ENCODE peak calls at places on chromosomes 7 and 10, in six cellular contexts. One of them, this sample, is unnamed.

GRCh38 chr10:81248846-81249245 is 626.1 kb upstream of the NRG3 start:
- DNase-seq in T-helper 1 cell: no peak
- DNase-seq in activated naive CD8-positive, alpha-beta T cell treated with anti-CD3 and anti-CD28 coated beads, Interleukin-2, amount 50 U/mL, for 24 hours: no peak
- DNase-seq in NCI-H1105: no peak
- DNase-seq in iPS-NIHi11: no peak
- DNase-seq in lung microvascular endothelial cell: no peak
- DNase-seq in this sample: no peak

GRCh38 chr10:5481121-5481520 is 18.2 kb downstream of the CALML5 start:
- DNase-seq in T-helper 1 cell: no peak
- DNase-seq in activated naive CD8-positive, alpha-beta T cell treated with anti-CD3 and anti-CD28 coated beads, Interleukin-2, amount 50 U/mL, for 24 hours: no peak
- DNase-seq in NCI-H1105: no peak
- DNase-seq in iPS-NIHi11: no peak
- DNase-seq in lung microvascular endothelial cell: no peak
- DNase-seq in this sample: no peak

GRCh38 chr7:131518626-131519025 is 37.8 kb downstream of the PODXL start:
- DNase-seq in T-helper 1 cell: no peak
- DNase-seq in activated naive CD8-positive, alpha-beta T cell treated with anti-CD3 and anti-CD28 coated beads, Interleukin-2, amount 50 U/mL, for 24 hours: no peak
- DNase-seq in NCI-H1105: no peak
- DNase-seq in iPS-NIHi11: no peak
- DNase-seq in lung microvascular endothelial cell: no peak
- DNase-seq in this sample: no peak

GRCh38 chr10:109883859-109884771 is 39.2 kb downstream of the XPNPEP1 start:
- DNase-seq in T-helper 1 cell: peak
- DNase-seq in activated naive CD8-positive, alpha-beta T cell treated with anti-CD3 and anti-CD28 coated beads, Interleukin-2, amount 50 U/mL, for 24 hours: peak
- DNase-seq in NCI-H1105: peak
- DNase-seq in iPS-NIHi11: peak
- DNase-seq in lung microvascular endothelial cell: peak
- DNase-seq in this sample: peak

GRCh38 chr7:88147949-88148348 is 71.9 kb downstream of the SRI start:
- DNase-seq in T-helper 1 cell: no peak
- DNase-seq in activated naive CD8-positive, alpha-beta T cell treated with anti-CD3 and anti-CD28 coated beads, Interleukin-2, amount 50 U/mL, for 24 hours: no peak
- DNase-seq in NCI-H1105: no peak
- DNase-seq in iPS-NIHi11: no peak
- DNase-seq in lung microvascular endothelial cell: no peak
- DNase-seq in this sample: no peak

GRCh38 chr10:128115356-128115755 is 10.9 kb downstream of the MKI67 start:
- DNase-seq in T-helper 1 cell: no peak
- DNase-seq in activated naive CD8-positive, alpha-beta T cell treated with anti-CD3 and anti-CD28 coated beads, Interleukin-2, amount 50 U/mL, for 24 hours: no peak
- DNase-seq in NCI-H1105: no peak
- DNase-seq in iPS-NIHi11: no peak
- DNase-seq in lung microvascular endothelial cell: no peak
- DNase-seq in this sample: no peak

GRCh38 chr10:84523509-84523908 is 195.1 kb downstream of the CCSER2 start:
- DNase-seq in T-helper 1 cell: no peak
- DNase-seq in activated naive CD8-positive, alpha-beta T cell treated with anti-CD3 and anti-CD28 coated beads, Interleukin-2, amount 50 U/mL, for 24 hours: no peak
- DNase-seq in NCI-H1105: peak
- DNase-seq in iPS-NIHi11: no peak
- DNase-seq in lung microvascular endothelial cell: peak
- DNase-seq in this sample: peak

GRCh38 chr7:48173983-48174382 is 2.7 kb downstream of the ABCA13 start:
- DNase-seq in T-helper 1 cell: no peak
- DNase-seq in activated naive CD8-positive, alpha-beta T cell treated with anti-CD3 and anti-CD28 coated beads, Interleukin-2, amount 50 U/mL, for 24 hours: no peak
- DNase-seq in NCI-H1105: no peak
- DNase-seq in iPS-NIHi11: no peak
- DNase-seq in lung microvascular endothelial cell: peak
- DNase-seq in this sample: no peak

GRCh38 chr7:75054744-75055527 is 18.7 kb downstream of the RCC1L start:
- DNase-seq in T-helper 1 cell: no peak
- DNase-seq in activated naive CD8-positive, alpha-beta T cell treated with anti-CD3 and anti-CD28 coated beads, Interleukin-2, amount 50 U/mL, for 24 hours: no peak
- DNase-seq in NCI-H1105: no peak
- DNase-seq in iPS-NIHi11: no peak
- DNase-seq in lung microvascular endothelial cell: peak
- DNase-seq in this sample: no peak

GRCh38 chr10:48439031-48439430 is 132.6 kb downstream of the MAPK8 start:
- DNase-seq in T-helper 1 cell: no peak
- DNase-seq in activated naive CD8-positive, alpha-beta T cell treated with anti-CD3 and anti-CD28 coated beads, Interleukin-2, amount 50 U/mL, for 24 hours: no peak
- DNase-seq in NCI-H1105: no peak
- DNase-seq in iPS-NIHi11: no peak
- DNase-seq in lung microvascular endothelial cell: no peak
- DNase-seq in this sample: no peak

GRCh38 chr10:88541116-88541626 is 41.9 kb downstream of the RNLS start:
- DNase-seq in T-helper 1 cell: no peak
- DNase-seq in activated naive CD8-positive, alpha-beta T cell treated with anti-CD3 and anti-CD28 coated beads, Interleukin-2, amount 50 U/mL, for 24 hours: no peak
- DNase-seq in NCI-H1105: no peak
- DNase-seq in iPS-NIHi11: no peak
- DNase-seq in lung microvascular endothelial cell: no peak
- DNase-seq in this sample: no peak

GRCh38 chr7:2048006-2048405 is 184.7 kb downstream of the MAD1L1 start:
- DNase-seq in T-helper 1 cell: no peak
- DNase-seq in activated naive CD8-positive, alpha-beta T cell treated with anti-CD3 and anti-CD28 coated beads, Interleukin-2, amount 50 U/mL, for 24 hours: no peak
- DNase-seq in NCI-H1105: no peak
- DNase-seq in iPS-NIHi11: no peak
- DNase-seq in lung microvascular endothelial cell: no peak
- DNase-seq in this sample: no peak

GRCh38 chr7:136693166-136694119 is 175.0 kb upstream of the CHRM2 start:
- DNase-seq in T-helper 1 cell: no peak
- DNase-seq in activated naive CD8-positive, alpha-beta T cell treated with anti-CD3 and anti-CD28 coated beads, Interleukin-2, amount 50 U/mL, for 24 hours: no peak
- DNase-seq in NCI-H1105: no peak
- DNase-seq in iPS-NIHi11: no peak
- DNase-seq in lung microvascular endothelial cell: no peak
- DNase-seq in this sample: no peak

GRCh38 chr10:128709975-128710794 is 584.0 kb upstream of the MKI67 start:
- DNase-seq in T-helper 1 cell: no peak
- DNase-seq in activated naive CD8-positive, alpha-beta T cell treated with anti-CD3 and anti-CD28 coated beads, Interleukin-2, amount 50 U/mL, for 24 hours: no peak
- DNase-seq in NCI-H1105: no peak
- DNase-seq in iPS-NIHi11: no peak
- DNase-seq in lung microvascular endothelial cell: no peak
- DNase-seq in this sample: no peak

GRCh38 chr10:80487791-80488538 is 33.9 kb downstream of the TSPAN14 start:
- DNase-seq in T-helper 1 cell: peak
- DNase-seq in activated naive CD8-positive, alpha-beta T cell treated with anti-CD3 and anti-CD28 coated beads, Interleukin-2, amount 50 U/mL, for 24 hours: peak
- DNase-seq in NCI-H1105: no peak
- DNase-seq in iPS-NIHi11: no peak
- DNase-seq in lung microvascular endothelial cell: no peak
- DNase-seq in this sample: peak

GRCh38 chr7:128863433-128863989 is 855 bp downstream of the ATP6V1F start:
- DNase-seq in T-helper 1 cell: no peak
- DNase-seq in activated naive CD8-positive, alpha-beta T cell treated with anti-CD3 and anti-CD28 coated beads, Interleukin-2, amount 50 U/mL, for 24 hours: peak
- DNase-seq in NCI-H1105: peak
- DNase-seq in iPS-NIHi11: peak
- DNase-seq in lung microvascular endothelial cell: peak
- DNase-seq in this sample: no peak

GRCh38 chr10:71219918-71220688 is 7.7 kb downstream of the UNC5B start:
- DNase-seq in T-helper 1 cell: peak
- DNase-seq in activated naive CD8-positive, alpha-beta T cell treated with anti-CD3 and anti-CD28 coated beads, Interleukin-2, amount 50 U/mL, for 24 hours: no peak
- DNase-seq in NCI-H1105: no peak
- DNase-seq in iPS-NIHi11: no peak
- DNase-seq in lung microvascular endothelial cell: no peak
- DNase-seq in this sample: no peak

GRCh38 chr7:36707465-36707864 is 16.8 kb downstream of the AOAH start:
- DNase-seq in T-helper 1 cell: no peak
- DNase-seq in activated naive CD8-positive, alpha-beta T cell treated with anti-CD3 and anti-CD28 coated beads, Interleukin-2, amount 50 U/mL, for 24 hours: no peak
- DNase-seq in NCI-H1105: no peak
- DNase-seq in iPS-NIHi11: no peak
- DNase-seq in lung microvascular endothelial cell: no peak
- DNase-seq in this sample: no peak

GRCh38 chr7:33107136-33108066 is 1.8 kb downstream of the RP9 start:
- DNase-seq in T-helper 1 cell: no peak
- DNase-seq in activated naive CD8-positive, alpha-beta T cell treated with anti-CD3 and anti-CD28 coated beads, Interleukin-2, amount 50 U/mL, for 24 hours: peak
- DNase-seq in NCI-H1105: peak
- DNase-seq in iPS-NIHi11: peak
- DNase-seq in lung microvascular endothelial cell: peak
- DNase-seq in this sample: peak

GRCh38 chr10:111872591-111872990 is 311.0 kb downstream of the GPAM start:
- DNase-seq in T-helper 1 cell: no peak
- DNase-seq in activated naive CD8-positive, alpha-beta T cell treated with anti-CD3 and anti-CD28 coated beads, Interleukin-2, amount 50 U/mL, for 24 hours: no peak
- DNase-seq in NCI-H1105: no peak
- DNase-seq in iPS-NIHi11: no peak
- DNase-seq in lung microvascular endothelial cell: no peak
- DNase-seq in this sample: no peak

GRCh38 chr7:100825215-100825671 is 2.1 kb downstream of the EPHB4 start:
- DNase-seq in T-helper 1 cell: no peak
- DNase-seq in activated naive CD8-positive, alpha-beta T cell treated with anti-CD3 and anti-CD28 coated beads, Interleukin-2, amount 50 U/mL, for 24 hours: no peak
- DNase-seq in NCI-H1105: no peak
- DNase-seq in iPS-NIHi11: peak
- DNase-seq in lung microvascular endothelial cell: peak
- DNase-seq in this sample: no peak

GRCh38 chr10:70223728-70224127 is 9.5 kb downstream of the PPA1 start:
- DNase-seq in T-helper 1 cell: no peak
- DNase-seq in activated naive CD8-positive, alpha-beta T cell treated with anti-CD3 and anti-CD28 coated beads, Interleukin-2, amount 50 U/mL, for 24 hours: no peak
- DNase-seq in NCI-H1105: no peak
- DNase-seq in iPS-NIHi11: no peak
- DNase-seq in lung microvascular endothelial cell: no peak
- DNase-seq in this sample: no peak

GRCh38 chr10:63520463-63521388 is 475 bp upstream of the REEP3 start:
- DNase-seq in T-helper 1 cell: peak
- DNase-seq in activated naive CD8-positive, alpha-beta T cell treated with anti-CD3 and anti-CD28 coated beads, Interleukin-2, amount 50 U/mL, for 24 hours: peak
- DNase-seq in NCI-H1105: no peak
- DNase-seq in iPS-NIHi11: peak
- DNase-seq in lung microvascular endothelial cell: peak
- DNase-seq in this sample: peak

GRCh38 chr10:60974463-60975149 is 30.6 kb upstream of the RHOBTB1 start:
- DNase-seq in T-helper 1 cell: no peak
- DNase-seq in activated naive CD8-positive, alpha-beta T cell treated with anti-CD3 and anti-CD28 coated beads, Interleukin-2, amount 50 U/mL, for 24 hours: no peak
- DNase-seq in NCI-H1105: no peak
- DNase-seq in iPS-NIHi11: no peak
- DNase-seq in lung microvascular endothelial cell: no peak
- DNase-seq in this sample: no peak

GRCh38 chr7:100369105-100369504 is 4.2 kb upstream of the PILRA start:
- DNase-seq in T-helper 1 cell: no peak
- DNase-seq in activated naive CD8-positive, alpha-beta T cell treated with anti-CD3 and anti-CD28 coated beads, Interleukin-2, amount 50 U/mL, for 24 hours: no peak
- DNase-seq in NCI-H1105: no peak
- DNase-seq in iPS-NIHi11: no peak
- DNase-seq in lung microvascular endothelial cell: no peak
- DNase-seq in this sample: no peak

GRCh38 chr7:158353606-158354570 is 233.7 kb downstream of the PTPRN2 start:
- DNase-seq in T-helper 1 cell: no peak
- DNase-seq in activated naive CD8-positive, alpha-beta T cell treated with anti-CD3 and anti-CD28 coated beads, Interleukin-2, amount 50 U/mL, for 24 hours: no peak
- DNase-seq in NCI-H1105: peak
- DNase-seq in iPS-NIHi11: no peak
- DNase-seq in lung microvascular endothelial cell: peak
- DNase-seq in this sample: no peak

GRCh38 chr7:151066273-151066974 is 7.0 kb downstream of the SLC4A2 start:
- DNase-seq in T-helper 1 cell: no peak
- DNase-seq in activated naive CD8-positive, alpha-beta T cell treated with anti-CD3 and anti-CD28 coated beads, Interleukin-2, amount 50 U/mL, for 24 hours: no peak
- DNase-seq in NCI-H1105: no peak
- DNase-seq in iPS-NIHi11: no peak
- DNase-seq in lung microvascular endothelial cell: no peak
- DNase-seq in this sample: no peak

GRCh38 chr7:54995631-54996340 is 23.0 kb upstream of the EGFR start:
- DNase-seq in T-helper 1 cell: no peak
- DNase-seq in activated naive CD8-positive, alpha-beta T cell treated with anti-CD3 and anti-CD28 coated beads, Interleukin-2, amount 50 U/mL, for 24 hours: no peak
- DNase-seq in NCI-H1105: no peak
- DNase-seq in iPS-NIHi11: no peak
- DNase-seq in lung microvascular endothelial cell: no peak
- DNase-seq in this sample: no peak

GRCh38 chr7:26490631-26491624 is 199.3 kb downstream of the SNX10 start:
- DNase-seq in T-helper 1 cell: no peak
- DNase-seq in activated naive CD8-positive, alpha-beta T cell treated with anti-CD3 and anti-CD28 coated beads, Interleukin-2, amount 50 U/mL, for 24 hours: no peak
- DNase-seq in NCI-H1105: peak
- DNase-seq in iPS-NIHi11: no peak
- DNase-seq in lung microvascular endothelial cell: no peak
- DNase-seq in this sample: no peak

GRCh38 chr7:20330797-20331230 is at the start of gene ITGB8:
- DNase-seq in T-helper 1 cell: no peak
- DNase-seq in activated naive CD8-positive, alpha-beta T cell treated with anti-CD3 and anti-CD28 coated beads, Interleukin-2, amount 50 U/mL, for 24 hours: no peak
- DNase-seq in NCI-H1105: peak
- DNase-seq in iPS-NIHi11: peak
- DNase-seq in lung microvascular endothelial cell: no peak
- DNase-seq in this sample: no peak

GRCh38 chr7:118350260-118350659 is 125.8 kb downstream of the ANKRD7 start:
- DNase-seq in T-helper 1 cell: no peak
- DNase-seq in activated naive CD8-positive, alpha-beta T cell treated with anti-CD3 and anti-CD28 coated beads, Interleukin-2, amount 50 U/mL, for 24 hours: no peak
- DNase-seq in NCI-H1105: no peak
- DNase-seq in iPS-NIHi11: no peak
- DNase-seq in lung microvascular endothelial cell: no peak
- DNase-seq in this sample: no peak

This sample was measured in activated gamma-delta T cell treated with Interleukin-2 at 50 U/mL for 16 hours.